ENCODE peak calls at places on chromosome 7, in four cellular contexts. N is adrenal gland, G is brain microvascular endothelial cell, W is AG10803. X is an unnamed sample.
A peak's percentile ranks its signal among the peaks of the same experiment; 100 is the strongest.

GRCh38 chr7:149719050-149719899 is 54.1 kb downstream of the ZNF467 start:
- DNase-seq in W (peak; percentile 45), N (no peak), G (peak; percentile 83), X (peak; percentile 29)

GRCh38 chr7:106858618-106859532 is 6.2 kb upstream of the PIK3CG start:
- DNase-seq in W (no peak), N (peak; percentile 17), G (no peak), X (no peak)

GRCh38 chr7:22675917-22676343 is 51.1 kb upstream of the IL6 start:
- DNase-seq in W (peak; percentile 54), G (peak; percentile 67), N (no peak), X (no peak)

GRCh38 chr7:22346383-22347107 is 10.4 kb downstream of the RAPGEF5 start:
- DNase-seq in W (no peak), G (no peak), N (no peak), X (no peak)

GRCh38 chr7:102424129-102424551 is 9.2 kb upstream of the ORAI2 start:
- DNase-seq in G (no peak), N (no peak), W (no peak), X (no peak)

GRCh38 chr7:38463277-38464224 is 167.6 kb downstream of the AMPH start:
- DNase-seq in G (peak; percentile 92), W (peak; percentile 59), N (peak; percentile 12), X (no peak)

GRCh38 chr7:80357530-80357929 is 154.3 kb downstream of the GNAT3 start:
- DNase-seq in G (no peak), N (no peak), W (peak; percentile 83), X (no peak)

GRCh38 chr7:145474287-145474686 is 638.4 kb upstream of the TPK1 start:
- DNase-seq in W (no peak), N (no peak), G (no peak), X (no peak)

GRCh38 chr7:72326365-72326764 is 85.8 kb downstream of the CALN1 start:
- DNase-seq in G (no peak), W (no peak), N (no peak), X (no peak)

GRCh38 chr7:17402628-17403278 is 104.3 kb downstream of the AHR start:
- DNase-seq in W (no peak), G (no peak), N (peak; percentile 33), X (no peak)

GRCh38 chr7:1767524-1767923 is 97.4 kb downstream of the ELFN1 start:
- DNase-seq in G (no peak), W (no peak), N (no peak), X (no peak)

GRCh38 chr7:24038993-24039392 is 245.0 kb upstream of the NPY start:
- DNase-seq in N (no peak), W (no peak), G (no peak), X (no peak)

GRCh38 chr7:93715234-93715633 is 140.7 kb upstream of the CALCR start:
- DNase-seq in W (peak; percentile 54), N (peak; percentile 10), G (peak; percentile 53), X (no peak)

GRCh38 chr7:73899731-73900142 is 38.8 kb downstream of the TMEM270 start:
- DNase-seq in W (peak; percentile 97), N (peak; percentile 44), G (peak; percentile 27), X (no peak)

GRCh38 chr7:93544686-93545085 is 29.8 kb downstream of the CALCR start:
- DNase-seq in G (peak; percentile 12), W (no peak), N (no peak), X (no peak)

GRCh38 chr7:24573554-24574338 is 494 bp downstream of the PALS2 start:
- DNase-seq in W (peak; percentile 48), N (peak; percentile 56), G (peak; percentile 62), X (no peak)

GRCh38 chr7:112052993-112053392 is 153.2 kb downstream of the DOCK4 start:
- DNase-seq in N (no peak), W (no peak), G (no peak), X (no peak)

GRCh38 chr7:73625276-73625675 is 954 bp upstream of the MLXIPL start:
- DNase-seq in G (no peak), N (no peak), W (no peak), X (no peak)

GRCh38 chr7:23277359-23277989 is 21.7 kb upstream of the MALSU1 start:
- DNase-seq in G (peak; percentile 57), N (peak; percentile 35), W (peak; percentile 65), X (peak; percentile 28)

GRCh38 chr7:150876817-150877526 is 24.7 kb downstream of the AOC1 start:
- DNase-seq in W (peak; percentile 74), G (peak; percentile 64), N (peak; percentile 59), X (peak; percentile 18)
- H3K4me3 ChIP-seq in W (no peak overlapping the region), G (no peak overlapping the region), N (no peak overlapping the region), X (no peak overlapping the region)

GRCh38 chr7:137206770-137207169 is 136.8 kb downstream of the PTN start:
- DNase-seq in W (no peak), N (no peak), G (no peak), X (no peak)
- TF ChIP-seq CTCF in W (no peak), N (no peak), G (no peak), X (no peak)

GRCh38 chr7:95766086-95766485 is 6.3 kb upstream of the DYNC1I1 start:
- DNase-seq in G (no peak), N (no peak), W (no peak), X (no peak)
- H3K4me3 ChIP-seq in G (no peak overlapping the region), N (no peak overlapping the region), W (no peak overlapping the region), X (no peak overlapping the region)

DNA sequence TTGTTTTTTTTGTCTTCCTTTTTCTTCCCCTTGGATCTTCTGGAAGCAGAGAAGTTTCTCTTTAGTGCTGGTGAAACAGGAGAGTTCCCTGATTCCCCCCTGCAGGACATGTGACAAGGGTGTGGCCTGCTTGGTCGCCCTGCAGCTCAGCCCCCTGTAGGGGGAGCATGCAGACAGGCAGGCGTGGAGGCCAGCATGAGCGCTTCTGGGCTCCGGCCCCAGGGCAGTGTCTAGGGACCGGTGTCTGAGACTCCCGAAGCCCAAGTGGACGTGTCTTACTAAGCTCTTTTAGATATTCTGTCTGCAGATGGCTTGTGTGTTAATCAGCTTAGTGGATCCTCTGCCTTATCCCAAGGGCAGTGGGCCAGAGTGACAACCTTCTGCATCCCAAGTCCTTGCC is 26.1 kb downstream of the PRSS58 start:
- DNase-seq in N (no peak), G (no peak), W (no peak), X (no peak)
- TF ChIP-seq CTCF in N (no peak), G (peak; percentile 55), W (no peak), X (no peak)

GRCh38 chr7:32893225-32893560 is 1.6 kb upstream of the KBTBD2 start:
- DNase-seq in W (no peak), N (no peak), G (no peak), X (no peak)
- H3K4me3 ChIP-seq in W (no peak overlapping the region), N (no peak overlapping the region), G (no peak overlapping the region), X (no peak overlapping the region)

X was measured in kidney epithelial cell.